ENCODE peak calls at places on chromosomes 13 and 19, in ten cellular contexts. T, S, B, W, I, C, L, O, U and Z are unnamed samples.

GRCh38 chr13:61700663-61701062 is 285.0 kb upstream of the PCDH20 start:
- DNase-seq in B (no peak), T (no peak), U (no peak), S (no peak), O (no peak), C (no peak), I (no peak), W (no peak), L (no peak), Z (no peak)

GRCh38 chr19:8585894-8586750 is 8.9 kb upstream of the MYO1F start:
- DNase-seq in O (peak; percentile 93), W (peak; percentile 68), C (no peak), B (no peak), I (no peak), L (no peak), T (no peak), S (no peak), U (peak; percentile 74), Z (no peak)

GRCh38 chr19:39171479-39172465 is 25.0 kb upstream of the NCCRP1 start:
- DNase-seq in I (no peak), T (peak; percentile 61), S (no peak), C (no peak), B (no peak), W (no peak), O (no peak), U (no peak), L (peak; percentile 35), Z (no peak)

GRCh38 chr13:96792188-96792587 is 202.1 kb downstream of the OXGR1 start:
- DNase-seq in B (no peak), W (no peak), L (no peak), S (no peak), O (no peak), T (no peak), I (no peak), U (no peak), C (no peak), Z (no peak)

GRCh38 chr13:28494537-28494860 is 429 bp downstream of the FLT1 start:
- DNase-seq in S (no peak), I (no peak), O (no peak), C (no peak), U (no peak), T (no peak), B (peak; percentile 42), L (no peak), W (no peak), Z (no peak)

GRCh38 chr13:36530050-36530789 is 97.9 kb downstream of the CCNA1 start:
- DNase-seq in I (no peak), B (peak; percentile 20), U (no peak), S (no peak), O (no peak), L (peak; percentile 85), C (no peak), W (no peak), T (no peak), Z (no peak)

GRCh38 chr19:49894879-49895565 is 1.7 kb downstream of the IL4I1 start:
- DNase-seq in W (no peak), O (no peak), C (no peak), T (no peak), U (no peak), I (no peak), L (no peak), S (no peak), B (no peak), Z (no peak)

GRCh38 chr19:6925801-6926751 is 38.7 kb downstream of the ADGRE1 start:
- DNase-seq in U (peak; percentile 5), S (no peak), L (no peak), O (no peak), W (no peak), I (no peak), B (no peak), T (no peak), C (no peak), Z (no peak)

DNA sequence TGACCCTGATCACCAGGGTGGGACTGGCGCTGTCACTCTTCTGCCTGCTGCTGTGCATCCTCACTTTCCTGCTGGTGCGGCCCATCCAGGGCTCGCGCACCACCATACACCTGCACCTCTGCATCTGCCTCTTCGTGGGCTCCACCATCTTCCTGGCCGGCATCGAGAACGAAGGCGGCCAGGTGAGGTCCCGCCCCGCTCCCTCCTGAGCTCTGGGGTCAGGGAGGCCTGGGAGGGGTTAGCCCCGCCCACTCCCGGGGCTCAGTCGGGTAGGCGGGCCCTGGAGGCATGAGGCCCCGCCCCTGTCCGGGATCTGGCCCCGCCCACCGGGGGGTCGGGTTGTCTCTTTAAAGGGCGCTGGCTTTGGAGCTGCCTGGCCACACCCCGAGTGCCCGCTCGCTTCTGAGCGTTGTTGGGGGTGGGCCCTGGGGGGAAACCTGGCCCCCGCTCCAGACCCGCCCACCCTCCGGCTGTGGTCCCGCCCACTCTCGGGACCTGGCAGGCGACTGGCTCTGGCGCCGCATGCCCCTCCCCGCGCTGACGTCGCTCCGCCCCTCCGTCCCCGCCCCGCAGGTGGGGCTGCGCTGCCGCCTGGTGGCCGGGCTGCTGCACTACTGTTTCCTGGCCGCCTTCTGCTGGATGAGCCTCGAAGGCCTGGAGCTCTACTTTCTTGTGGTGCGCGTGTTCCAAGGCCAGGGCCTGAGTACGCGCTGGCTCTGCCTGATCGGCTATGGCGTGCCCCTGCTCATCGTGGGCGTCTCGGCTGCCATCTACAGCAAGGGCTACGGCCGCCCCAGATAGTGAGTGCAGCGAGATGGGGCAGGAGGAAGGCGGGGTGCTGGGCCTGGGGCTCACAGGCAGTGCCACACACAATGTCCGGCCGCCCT is 13.1 kb downstream of the DDX39A start:
- DNase-seq in T (no peak), C (peak; percentile 44), S (peak; percentile 85), O (peak; percentile 99), I (peak; percentile 86), L (peak; percentile 88), W (peak; percentile 69), B (peak; percentile 93), U (peak; percentile 84), Z (peak; percentile 87)
- TF ChIP-seq CTCF in T (peak; percentile 46), C (peak; percentile 61), S (peak; percentile 91), O (peak; percentile 99), I (peak; percentile 81), L (peak; percentile 77), W (peak; percentile 43), B (peak; percentile 36), U (peak; percentile 86), Z (peak; percentile 60)

GRCh38 chr19:28217064-28217463 is 995.9 kb downstream of the UQCRFS1 start:
- DNase-seq in T (no peak), U (no peak), B (no peak), S (no peak), I (no peak), O (peak; percentile 49), W (no peak), L (no peak), C (no peak), Z (no peak)
- TF ChIP-seq CTCF in T (no peak), U (no peak), B (no peak), S (no peak), I (no peak), O (peak; percentile 69), W (no peak), L (no peak), C (no peak), Z (no peak)

GRCh38 chr19:3803986-3804385 is 17.8 kb upstream of the MATK start:
- DNase-seq in S (no peak), B (no peak), C (no peak), O (no peak), I (no peak), L (no peak), T (no peak), W (no peak), U (no peak), Z (no peak)
- TF ChIP-seq CTCF in S (no peak), B (no peak), C (no peak), O (no peak), I (no peak), L (no peak), T (no peak), W (no peak), U (no peak), Z (no peak)

GRCh38 chr19:10963865-10964264 is 3.0 kb downstream of the SMARCA4 start:
- DNase-seq in W (no peak), O (no peak), I (no peak), L (no peak), C (no peak), U (no peak), B (no peak), S (no peak), T (no peak), Z (no peak)

GRCh38 chr19:10961073-10961762 is 388 bp downstream of the SMARCA4 start:
- DNase-seq in U (peak; percentile 41), O (peak; percentile 57), L (no peak), B (no peak), W (peak; percentile 39), S (no peak), T (no peak), I (no peak), C (no peak), Z (peak; percentile 36)

GRCh38 chr19:10961763-10962536 is 1.1 kb downstream of the SMARCA4 start:
- DNase-seq in T (no peak), O (no peak), U (no peak), I (no peak), L (peak; percentile 23), C (no peak), S (no peak), B (peak; percentile 44), W (no peak), Z (peak; percentile 23)

GRCh38 chr19:10962863-10963262 is 2.0 kb downstream of the SMARCA4 start:
- DNase-seq in T (no peak), U (no peak), O (no peak), C (no peak), I (no peak), W (no peak), B (no peak), L (no peak), S (no peak), Z (no peak)

GRCh38 chr19:10960314-10961072 is at the start of gene SMARCA4:
- DNase-seq in L (peak; percentile 97), C (peak; percentile 94), W (peak; percentile 98), B (peak; percentile 97), U (peak; percentile 96), O (peak; percentile 95), S (peak; percentile 99), T (peak; percentile 82), I (peak; percentile 95), Z (peak; percentile 97)
- TF ChIP-seq CTCF in L (no peak), C (no peak), W (no peak), B (no peak), U (no peak), O (no peak), S (no peak), T (no peak), I (no peak), Z (no peak)

DNA sequence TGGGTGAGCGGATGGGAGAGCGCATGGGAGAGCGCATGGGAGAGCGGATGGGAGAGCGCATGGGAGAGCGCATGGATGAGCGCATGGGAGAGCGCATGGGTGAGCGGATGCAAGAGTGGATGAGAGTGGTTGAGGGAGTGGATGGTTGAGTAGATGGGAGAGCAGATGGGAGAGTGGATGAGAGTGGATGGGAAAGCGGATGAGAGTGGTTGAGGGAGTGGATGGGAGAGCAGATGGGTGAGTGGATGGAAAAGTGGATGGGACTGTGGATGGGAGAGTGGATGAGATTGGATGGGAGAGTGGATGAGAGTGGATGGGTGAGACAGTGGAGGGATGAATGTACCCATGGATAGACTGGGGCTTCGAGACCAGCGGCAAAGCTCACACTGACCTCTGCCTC is 8.6 kb upstream of the TEKTIP1 start:
- DNase-seq in S (no peak), L (no peak), U (no peak), O (no peak), T (no peak), W (no peak), C (no peak), I (no peak), B (no peak), Z (no peak)
- TF ChIP-seq CTCF in S (no peak), L (no peak), U (no peak), O (no peak), T (no peak), W (no peak), C (no peak), I (no peak), B (no peak), Z (no peak)